ENCODE peak calls at places on chromosomes 6 and 20, in ten cellular contexts. F, D, K, M, H, Q, B, P, C and X are unnamed samples.

GRCh38 chr20:3074812-3075211 is 3.4 kb downstream of the OXT start:
- DNase-seq in F (no peak), D (no peak), K (no peak), M (no peak), H (no peak), Q (no peak), B (no peak), P (no peak), C (no peak), X (no peak)

GRCh38 chr6:140041056-140041455 is 666.6 kb upstream of the CITED2 start:
- DNase-seq in F (no peak), D (no peak), K (no peak), M (no peak), H (no peak), Q (no peak), B (no peak), P (peak; percentile 73), C (no peak), X (no peak)

GRCh38 chr6:129102741-129103140 is 219.8 kb downstream of the LAMA2 start:
- DNase-seq in F (no peak), D (no peak), K (no peak), M (peak; percentile 55), H (no peak), Q (no peak), B (no peak), P (no peak), C (no peak), X (peak; percentile 95)

GRCh38 chr6:40511884-40512283 is 75.3 kb downstream of the LRFN2 start:
- DNase-seq in F (no peak), D (no peak), K (no peak), M (no peak), H (no peak), Q (no peak), B (no peak), P (no peak), C (no peak), X (no peak)

GRCh38 chr6:138393871-138394783 is 9.9 kb upstream of the HEBP2 start:
- DNase-seq in F (no peak), D (no peak), K (no peak), M (no peak), H (no peak), Q (no peak), B (no peak), P (no peak), C (no peak), X (no peak)

GRCh38 chr6:110518281-110518623 is 41.8 kb upstream of the SLC22A16 start:
- DNase-seq in F (no peak), D (no peak), K (no peak), M (no peak), H (no peak), Q (no peak), B (no peak), P (no peak), C (no peak), X (no peak)

GRCh38 chr20:32509639-32510066 is 75.5 kb downstream of the NOL4L start:
- DNase-seq in F (no peak), D (no peak), K (peak; percentile 65), M (no peak), H (no peak), Q (no peak), B (peak; percentile 71), P (no peak), C (peak; percentile 36), X (peak; percentile 10)

GRCh38 chr6:52681416-52681815 is 10.5 kb downstream of the TMEM14A start:
- DNase-seq in F (peak; percentile 39), D (no peak), K (no peak), M (no peak), H (no peak), Q (no peak), B (no peak), P (no peak), C (no peak), X (no peak)

GRCh38 chr6:147245693-147246092 is 41.5 kb downstream of the STXBP5 start:
- DNase-seq in F (no peak), D (no peak), K (no peak), M (no peak), H (no peak), Q (no peak), B (peak; percentile 28), P (no peak), C (no peak), X (no peak)

GRCh38 chr6:154511735-154512097 is 1.2 kb upstream of the CNKSR3 start:
- DNase-seq in F (no peak), D (no peak), K (no peak), M (no peak), H (no peak), Q (no peak), B (peak; percentile 54), P (no peak), C (no peak), X (no peak)

GRCh38 chr20:52191436-52192295 is at the start of gene ZFP64:
- DNase-seq in F (peak; percentile 60), D (peak; percentile 66), K (peak; percentile 74), M (peak; percentile 78), H (peak; percentile 69), Q (peak; percentile 51), B (peak; percentile 89), P (peak; percentile 64), C (peak; percentile 36), X (peak; percentile 27)

GRCh38 chr6:10511477-10511876 is 9.7 kb upstream of the GCNT2 start:
- DNase-seq in F (no peak), D (no peak), K (no peak), M (no peak), H (no peak), Q (no peak), B (no peak), P (no peak), C (no peak), X (peak; percentile 38)

GRCh38 chr6:37785688-37786270 is 33.7 kb upstream of the ZFAND3 start:
- DNase-seq in F (no peak), D (no peak), K (no peak), M (no peak), H (no peak), Q (no peak), B (no peak), P (no peak), C (no peak), X (no peak)

GRCh38 chr20:57895161-57895855 is 185.5 kb upstream of the PMEPA1 start:
- DNase-seq in F (no peak), D (no peak), K (no peak), M (no peak), H (no peak), Q (no peak), B (no peak), P (no peak), C (no peak), X (no peak)

GRCh38 chr20:60694763-60695162 is 557.3 kb upstream of the CDH4 start:
- DNase-seq in F (no peak), D (no peak), K (no peak), M (no peak), H (no peak), Q (no peak), B (no peak), P (peak; percentile 80), C (no peak), X (no peak)

GRCh38 chr20:58755062-58755697 is 62.6 kb downstream of the NPEPL1 start:
- DNase-seq in F (no peak), D (no peak), K (no peak), M (no peak), H (no peak), Q (no peak), B (no peak), P (no peak), C (no peak), X (no peak)

GRCh38 chr20:51494241-51495110 is 48.0 kb downstream of the NFATC2 start:
- DNase-seq in F (no peak), D (no peak), K (peak; percentile 40), M (no peak), H (no peak), Q (peak; percentile 38), B (no peak), P (no peak), C (no peak), X (no peak)

GRCh38 chr20:51404297-51405060 is 138.0 kb downstream of the NFATC2 start:
- DNase-seq in F (no peak), D (no peak), K (peak; percentile 74), M (no peak), H (peak; percentile 76), Q (peak; percentile 50), B (no peak), P (peak; percentile 39), C (peak; percentile 84), X (no peak)

GRCh38 chr20:38985603-38986170 is 23.5 kb downstream of the DHX35 start:
- DNase-seq in F (no peak), D (no peak), K (no peak), M (no peak), H (no peak), Q (no peak), B (no peak), P (peak; percentile 93), C (no peak), X (peak; percentile 71)